ENCODE peak calls at places on chromosomes 2 and 18, in seven cellular contexts. H is pancreas, C is activated B cell treated with CpG ODN at 0.5 μM for 24 hours, W is foreskin keratinocyte, U is A549, F is nephron progenitor cell, E is WERI-Rb-1. A is an unnamed sample.

GRCh38 chr2:218501665-218502064 is 66.5 kb downstream of the USP37 start:
- DNase-seq in H (no peak), C (no peak), W (no peak), U (no peak), F (no peak), E (no peak), A (no peak)

GRCh38 chr2:191030521-191031154 is 16.7 kb upstream of the STAT1 start:
- DNase-seq in H (no peak), C (no peak), W (no peak), U (peak; percentile 40), F (peak; percentile 22), E (peak; percentile 52), A (no peak)

GRCh38 chr2:17752892-17753802 is 463 bp downstream of the SMC6 start:
- DNase-seq in H (peak; percentile 41), C (no peak), W (peak; percentile 57), U (peak; percentile 53), F (peak; percentile 71), E (peak; percentile 62), A (peak; percentile 68)

GRCh38 chr2:98280376-98281102 is 65.7 kb upstream of the CNGA3 start:
- DNase-seq in H (peak; percentile 14), C (no peak), W (peak; percentile 17), U (no peak), F (peak; percentile 63), E (no peak), A (no peak)

GRCh38 chr2:188518391-188518790 is 226.7 kb downstream of the GULP1 start:
- DNase-seq in H (no peak), C (no peak), W (peak; percentile 86), U (no peak), F (no peak), E (no peak), A (no peak)

GRCh38 chr2:230899287-230899686 is 25.8 kb downstream of the GPR55 start:
- DNase-seq in H (no peak), C (peak; percentile 7), W (no peak), U (no peak), F (no peak), E (no peak), A (no peak)

GRCh38 chr18:75727479-75727878 is 300.0 kb upstream of the SMIM21 start:
- DNase-seq in H (no peak), C (no peak), W (no peak), U (peak; percentile 8), F (peak; percentile 55), E (peak; percentile 74), A (peak; percentile 71)

GRCh38 chr2:23506460-23507266 is 121.7 kb downstream of the KLHL29 start:
- DNase-seq in H (no peak), C (no peak), W (no peak), U (no peak), F (no peak), E (no peak), A (no peak)

GRCh38 chr2:70496819-70497218 is 56.8 kb downstream of the TGFA start:
- DNase-seq in H (no peak), C (no peak), W (peak; percentile 49), U (no peak), F (no peak), E (no peak), A (no peak)

GRCh38 chr18:36331541-36331971 is 34.0 kb downstream of the FHOD3 start:
- DNase-seq in H (no peak), C (no peak), W (no peak), U (no peak), F (no peak), E (no peak), A (no peak)

GRCh38 chr2:221896505-221897151 is 324.5 kb upstream of the EPHA4 start:
- DNase-seq in H (no peak), C (no peak), W (peak; percentile 15), U (no peak), F (no peak), E (no peak), A (no peak)

GRCh38 chr2:213065583-213066444 is 85.6 kb downstream of the IKZF2 start:
- DNase-seq in H (peak; percentile 7), C (no peak), W (peak; percentile 28), U (no peak), F (peak; percentile 15), E (peak; percentile 49), A (peak; percentile 17)

DNA sequence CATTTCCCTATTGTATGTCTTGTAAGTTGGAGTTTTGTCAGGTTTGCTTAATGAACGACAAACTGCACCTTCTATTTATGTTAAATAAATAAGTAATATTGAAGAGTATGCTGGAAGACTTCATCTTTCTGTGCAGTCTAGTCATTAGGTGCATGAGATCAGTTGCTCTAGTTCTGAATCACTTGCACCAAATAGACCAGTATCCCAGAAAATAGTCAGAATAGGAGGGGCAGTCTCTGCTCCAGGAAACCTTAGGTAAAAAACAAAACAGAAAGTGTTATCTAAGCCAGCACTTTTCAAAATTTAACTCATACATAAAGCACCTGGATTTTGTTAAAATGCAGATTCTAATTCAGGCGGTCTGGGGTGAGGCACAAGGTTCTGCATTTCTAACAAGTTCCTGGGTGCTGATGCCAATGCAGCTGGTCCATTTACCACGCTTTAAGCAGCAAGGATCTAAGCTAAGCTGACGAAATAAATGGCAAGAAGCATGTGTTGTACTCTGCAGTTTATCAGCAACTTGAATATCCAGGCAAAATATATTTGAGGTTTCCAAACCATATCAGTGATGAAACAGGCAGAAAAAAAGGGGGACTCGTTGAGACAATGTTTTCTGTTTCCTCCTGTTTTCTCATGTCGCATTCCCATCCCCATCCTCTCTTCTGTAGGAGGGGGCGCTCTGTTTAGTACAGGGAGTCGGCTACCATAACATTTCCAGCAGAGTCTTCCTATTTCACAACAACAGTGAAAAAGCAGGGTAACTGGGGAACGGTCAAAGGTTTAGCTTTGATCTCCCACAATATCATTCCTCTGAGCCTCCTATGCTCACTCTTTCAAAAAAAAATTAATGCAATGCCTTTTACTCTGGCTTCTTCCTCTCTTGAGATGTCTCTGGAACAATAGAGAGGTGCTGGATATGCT is 106.4 kb downstream of the MBD2 start:
- DNase-seq in H (peak; percentile 32), C (no peak), W (no peak), U (no peak), F (no peak), E (no peak), A (no peak)
- TF ChIP-seq CTCF in H (no peak), C (no peak), W (no peak), U (no peak), F (no peak), E (no peak), A (no peak)

GRCh38 chr18:1559563-1559962 is 654.9 kb downstream of the ADCYAP1 start:
- DNase-seq in H (no peak), C (no peak), W (no peak), U (no peak), F (no peak), E (no peak), A (no peak)
- TF ChIP-seq CTCF in H (no peak), C (no peak), W (no peak), U (no peak), F (no peak), E (no peak), A (no peak)

GRCh38 chr18:40582105-40582504 is 1372.9 kb upstream of the PIK3C3 start:
- DNase-seq in H (no peak), C (no peak), W (no peak), U (no peak), F (no peak), E (no peak), A (no peak)
- TF ChIP-seq CTCF in H (no peak), C (no peak), W (no peak), U (no peak), F (peak; percentile 10), E (no peak), A (peak; percentile 42)

GRCh38 chr18:3279201-3280185 is 17.6 kb downstream of the MYL12B start:
- DNase-seq in H (no peak), C (peak; percentile 23), W (no peak), U (no peak), F (no peak), E (no peak), A (no peak)
- TF ChIP-seq CTCF in H (no peak), C (no peak), W (no peak), U (no peak), F (no peak), E (peak; percentile 19), A (no peak)

DNA sequence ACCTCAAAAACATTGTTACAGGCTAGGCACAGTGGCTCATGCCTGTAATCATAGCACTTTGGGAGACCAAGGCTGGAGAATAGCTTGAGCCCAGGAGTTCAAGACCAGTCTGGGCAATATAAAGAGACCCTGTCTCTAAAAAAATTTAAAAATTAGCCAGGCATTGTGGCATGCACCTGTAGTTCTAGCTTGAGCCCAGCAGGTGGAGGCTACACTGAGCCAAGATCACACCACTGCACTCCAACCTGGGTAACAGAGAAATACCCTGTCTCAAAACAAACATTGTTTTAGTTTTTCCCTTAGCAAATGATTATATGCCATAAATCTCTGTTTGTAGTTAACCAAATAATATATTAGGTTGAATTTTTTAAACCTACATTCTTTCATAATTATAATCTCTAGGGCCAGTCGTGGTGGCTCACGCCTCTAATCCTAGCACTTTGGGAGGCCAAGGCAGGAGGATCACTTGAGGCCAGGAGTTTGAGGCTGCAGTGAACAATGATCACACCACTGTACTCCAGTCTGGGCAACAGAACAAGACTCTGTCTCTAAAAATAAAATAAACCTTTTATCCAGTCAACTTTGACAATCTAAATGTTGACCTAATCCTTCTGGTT is 13.3 kb upstream of the CYP20A1 start:
- DNase-seq in H (no peak), C (no peak), W (peak; percentile 9), U (no peak), F (peak; percentile 30), E (peak; percentile 24), A (peak; percentile 40)
- TF ChIP-seq CTCF in H (peak; percentile 29), C (peak; percentile 65), W (peak; percentile 71), U (peak; percentile 62), F (peak; percentile 74), E (peak; percentile 69), A (peak; percentile 88)